ENCODE peak calls at places on chromosomes 12 and 14, in eight cellular contexts. D is stimulated activated CD4-positive, alpha-beta T cell treated with anti-CD3 and anti-CD28 coated beads, TNF-alpha, amount 100 ng/mL, for 48 hours; L is mesenchymal stem cell; Q is frontal cortex; I is skeletal muscle cell; A is substantia nigra; M is pulmonary artery endothelial cell; R is EH. T is an unnamed sample.

GRCh38 chr12:60138526-60138925 is 542.7 kb downstream of the SLC16A7 start:
- DNase-seq in D (no peak), L (no peak), Q (no peak), I (no peak), A (no peak), M (no peak), R (no peak), T (no peak)

GRCh38 chr12:131482199-131482598 is 228.7 kb upstream of the SFSWAP start:
- DNase-seq in D (no peak), L (no peak), Q (no peak), I (no peak), A (no peak), M (no peak), R (no peak), T (no peak)

GRCh38 chr12:102642199-102642598 is 161.8 kb upstream of the IGF1 start:
- DNase-seq in D (no peak), L (peak; percentile 22), Q (no peak), I (peak; percentile 4), A (no peak), M (no peak), R (peak; percentile 70), T (no peak)

GRCh38 chr12:113933201-113933786 is 32.8 kb downstream of the RBM19 start:
- DNase-seq in D (no peak), L (peak; percentile 90), Q (peak; percentile 59), I (peak; percentile 80), A (peak; percentile 24), M (no peak), R (peak; percentile 13), T (no peak)

GRCh38 chr14:56004807-56005579 is 113.2 kb upstream of the PELI2 start:
- DNase-seq in D (no peak), L (peak; percentile 94), Q (no peak), I (peak; percentile 56), A (no peak), M (peak; percentile 5), R (peak; percentile 88), T (no peak)

GRCh38 chr12:121167232-121167820 is 34.6 kb downstream of the P2RX7 start:
- DNase-seq in D (no peak), L (peak; percentile 44), Q (no peak), I (no peak), A (no peak), M (no peak), R (no peak), T (no peak)

GRCh38 chr14:54026671-54027070 is 70.0 kb upstream of the BMP4 start:
- DNase-seq in D (no peak), L (peak; percentile 4), Q (no peak), I (no peak), A (no peak), M (no peak), R (peak; percentile 4), T (no peak)

GRCh38 chr12:56137853-56138571 is 9.9 kb downstream of the ESYT1 start:
- DNase-seq in D (no peak), L (no peak), Q (no peak), I (no peak), A (no peak), M (no peak), R (no peak), T (no peak)

GRCh38 chr12:52210925-52211650 is 19.3 kb upstream of the KRT80 start:
- DNase-seq in D (no peak), L (no peak), Q (no peak), I (no peak), A (no peak), M (no peak), R (no peak), T (no peak)

GRCh38 chr14:40252817-40253447 is 820.7 kb upstream of the FBXO33 start:
- DNase-seq in D (no peak), L (no peak), Q (no peak), I (no peak), A (no peak), M (no peak), R (no peak), T (peak; percentile 11)

GRCh38 chr12:109804820-109805761 is 28.1 kb downstream of the TRPV4 start:
- DNase-seq in D (peak; percentile 46), L (peak; percentile 61), Q (peak; percentile 82), I (no peak), A (peak; percentile 47), M (no peak), R (peak; percentile 60), T (peak; percentile 62)

GRCh38 chr12:106136263-106136662 is 2.5 kb downstream of the NUAK1 start:
- DNase-seq in D (peak; percentile 75), L (peak; percentile 87), Q (peak; percentile 62), I (no peak), A (peak; percentile 87), M (peak; percentile 56), R (peak; percentile 94), T (peak; percentile 89)

GRCh38 chr14:20413785-20414117 is 450 bp upstream of the TEP1 start:
- DNase-seq in D (no peak), L (no peak), Q (no peak), I (no peak), A (no peak), M (no peak), R (peak; percentile 30), T (peak; percentile 18)

GRCh38 chr12:12734561-12735071 is 17.4 kb downstream of the CDKN1B start:
- DNase-seq in D (no peak), L (no peak), Q (no peak), I (no peak), A (no peak), M (no peak), R (peak; percentile 82), T (no peak)

GRCh38 chr14:24013654-24014514 is 25.2 kb downstream of the DHRS4L2 start:
- DNase-seq in D (no peak), L (peak; percentile 79), Q (peak; percentile 61), I (no peak), A (peak; percentile 65), M (peak; percentile 20), R (peak; percentile 75), T (peak; percentile 84)

GRCh38 chr12:59874781-59875180 is 279.0 kb downstream of the SLC16A7 start:
- DNase-seq in D (no peak), L (no peak), Q (no peak), I (no peak), A (no peak), M (no peak), R (peak; percentile 7), T (no peak)

GRCh38 chr12:46136239-46136638 is 132.6 kb downstream of the SLC38A1 start:
- DNase-seq in D (no peak), L (no peak), Q (no peak), I (no peak), A (no peak), M (no peak), R (no peak), T (no peak)

GRCh38 chr14:103808403-103809001 is 38.9 kb downstream of the PPP1R13B start:
- DNase-seq in D (peak; percentile 72), L (peak; percentile 64), Q (peak; percentile 44), I (no peak), A (peak; percentile 50), M (peak; percentile 4), R (peak; percentile 78), T (peak; percentile 85)

GRCh38 chr12:50129297-50129696 is 17.3 kb downstream of the COX14 start:
- DNase-seq in D (no peak), L (no peak), Q (no peak), I (no peak), A (no peak), M (no peak), R (no peak), T (no peak)

GRCh38 chr12:111457577-111457976 is 51.9 kb downstream of the SH2B3 start:
- DNase-seq in D (no peak), L (no peak), Q (no peak), I (no peak), A (no peak), M (no peak), R (no peak), T (no peak)

GRCh38 chr12:113805201-113805600 is 160.9 kb downstream of the RBM19 start:
- DNase-seq in D (no peak), L (no peak), Q (no peak), I (no peak), A (no peak), M (no peak), R (no peak), T (no peak)

GRCh38 chr14:32939254-32940065 is 781 bp downstream of the NPAS3 start:
- DNase-seq in D (no peak), L (peak; percentile 90), Q (peak; percentile 67), I (peak; percentile 49), A (peak; percentile 61), M (peak; percentile 29), R (peak; percentile 60), T (peak; percentile 93)

GRCh38 chr12:124509676-124510300 is 57.6 kb downstream of the NCOR2 start:
- DNase-seq in D (no peak), L (peak; percentile 89), Q (peak; percentile 58), I (peak; percentile 89), A (peak; percentile 69), M (no peak), R (peak; percentile 89), T (no peak)

GRCh38 chr14:105528197-105528858 is 1.9 kb downstream of the TMEM121 start:
- DNase-seq in D (peak; percentile 68), L (peak; percentile 47), Q (peak; percentile 95), I (peak; percentile 16), A (peak; percentile 59), M (peak; percentile 7), R (peak; percentile 71), T (peak; percentile 85)

GRCh38 chr14:84036863-84037262 is 1493.1 kb upstream of the FLRT2 start:
- DNase-seq in D (no peak), L (peak; percentile 81), Q (no peak), I (peak; percentile 37), A (no peak), M (peak; percentile 41), R (no peak), T (no peak)

GRCh38 chr12:77754086-77754485 is 76.6 kb upstream of the NAV3 start:
- DNase-seq in D (no peak), L (no peak), Q (no peak), I (no peak), A (no peak), M (no peak), R (no peak), T (no peak)

GRCh38 chr12:107344035-107344808 is 250.9 kb upstream of the CRY1 start:
- DNase-seq in D (no peak), L (no peak), Q (no peak), I (peak; percentile 64), A (no peak), M (no peak), R (peak; percentile 32), T (no peak)

GRCh38 chr14:61462566-61463195 is 141.3 kb downstream of the PRKCH start:
- DNase-seq in D (no peak), L (peak; percentile 74), Q (no peak), I (peak; percentile 85), A (no peak), M (no peak), R (peak; percentile 85), T (peak; percentile 50)

GRCh38 chr12:12265571-12266388 is 1.1 kb downstream of the LRP6 start:
- DNase-seq in D (peak; percentile 3), L (peak; percentile 61), Q (no peak), I (no peak), A (peak; percentile 43), M (no peak), R (peak; percentile 66), T (peak; percentile 62)

GRCh38 chr14:96501383-96501745 is 818 bp upstream of the PAPOLA start:
- DNase-seq in D (peak; percentile 4), L (no peak), Q (peak; percentile 30), I (no peak), A (no peak), M (no peak), R (no peak), T (no peak)

GRCh38 chr14:32469388-32470160 is 140.5 kb downstream of the AKAP6 start:
- DNase-seq in D (no peak), L (peak; percentile 66), Q (no peak), I (no peak), A (no peak), M (no peak), R (peak; percentile 71), T (peak; percentile 57)

GRCh38 chr12:59041241-59042121 is 121.2 kb upstream of the LRIG3 start:
- DNase-seq in D (no peak), L (peak; percentile 90), Q (no peak), I (peak; percentile 85), A (no peak), M (peak; percentile 58), R (peak; percentile 94), T (no peak)

GRCh38 chr12:29644536-29645162 is 139.1 kb downstream of the TMTC1 start:
- DNase-seq in D (no peak), L (no peak), Q (no peak), I (no peak), A (no peak), M (no peak), R (no peak), T (no peak)

GRCh38 chr12:101819467-101819866 is 11.3 kb downstream of the GNPTAB start:
- DNase-seq in D (no peak), L (no peak), Q (no peak), I (no peak), A (no peak), M (no peak), R (no peak), T (no peak)

T was measured in A673.